ENCODE peak calls at places on chromosome 14, in five cellular contexts. M, U, B, F and A are unnamed samples.

GRCh38 chr14:34098045-34098984 is 147.4 kb upstream of the EGLN3 start:
- DNase-seq in M (no peak), U (peak; percentile 59), B (no peak), F (peak; percentile 56), A (no peak)

GRCh38 chr14:65261425-65261920 is 151.1 kb upstream of the FUT8 start:
- DNase-seq in M (no peak), U (no peak), B (no peak), F (no peak), A (no peak)

GRCh38 chr14:29820785-29821184 is 106.9 kb downstream of the PRKD1 start:
- DNase-seq in M (no peak), U (no peak), B (no peak), F (no peak), A (no peak)

GRCh38 chr14:33679025-33679424 is 271.8 kb downstream of the EGLN3 start:
- DNase-seq in M (no peak), U (no peak), B (no peak), F (no peak), A (no peak)

GRCh38 chr14:38336298-38336697 is 80.4 kb upstream of the CLEC14A start:
- DNase-seq in M (no peak), U (no peak), B (no peak), F (no peak), A (no peak)

GRCh38 chr14:51094282-51094821 is 553 bp downstream of the TRIM9 start:
- DNase-seq in M (no peak), U (no peak), B (no peak), F (peak; percentile 22), A (peak; percentile 32)

GRCh38 chr14:97180304-97181200 is 383.4 kb downstream of the VRK1 start:
- DNase-seq in M (no peak), U (no peak), B (no peak), F (peak; percentile 62), A (no peak)

GRCh38 chr14:52013984-52014600 is 24.7 kb downstream of the RTRAF start:
- DNase-seq in M (no peak), U (no peak), B (no peak), F (peak; percentile 67), A (no peak)

GRCh38 chr14:21711360-21711961 is 37.8 kb upstream of the OR4E1 start:
- DNase-seq in M (no peak), U (peak; percentile 10), B (no peak), F (peak; percentile 46), A (peak; percentile 46)

GRCh38 chr14:61254803-61255526 is 26.2 kb downstream of the TMEM30B start:
- DNase-seq in M (no peak), U (no peak), B (no peak), F (peak; percentile 95), A (no peak)

GRCh38 chr14:47302121-47302520 is 373.3 kb downstream of the MDGA2 start:
- DNase-seq in M (no peak), U (no peak), B (no peak), F (peak; percentile 3), A (no peak)

GRCh38 chr14:61178226-61179060 is 102.7 kb downstream of the TMEM30B start:
- DNase-seq in M (no peak), U (no peak), B (no peak), F (peak; percentile 89), A (peak; percentile 80)

GRCh38 chr14:52769889-52770288 is 21.5 kb downstream of the GNPNAT1 start:
- DNase-seq in M (no peak), U (no peak), B (no peak), F (no peak), A (no peak)

GRCh38 chr14:79732911-79733310 is 478.4 kb downstream of the DIO2 start:
- DNase-seq in M (no peak), U (no peak), B (no peak), F (no peak), A (no peak)

GRCh38 chr14:58278177-58278576 is 20.2 kb upstream of the ARID4A start:
- DNase-seq in M (no peak), U (no peak), B (no peak), F (no peak), A (no peak)

GRCh38 chr14:34214961-34215360 is 247.1 kb downstream of the SPTSSA start:
- DNase-seq in M (no peak), U (no peak), B (no peak), F (no peak), A (no peak)

GRCh38 chr14:106318700-106319099 is 792.3 kb downstream of the TMEM121 start:
- DNase-seq in M (peak; percentile 34), U (no peak), B (no peak), F (no peak), A (peak; percentile 7)

GRCh38 chr14:94282991-94283723 is 9.9 kb downstream of the SERPINA10 start:
- DNase-seq in M (no peak), U (no peak), B (no peak), F (no peak), A (no peak)

GRCh38 chr14:65462411-65462810 is 49.9 kb downstream of the FUT8 start:
- DNase-seq in M (no peak), U (no peak), B (no peak), F (no peak), A (no peak)

GRCh38 chr14:24240110-24240918 is 2.1 kb downstream of the TINF2 start:
- DNase-seq in M (no peak), U (no peak), B (no peak), F (peak; percentile 7), A (no peak)

GRCh38 chr14:56046999-56047398 is 71.2 kb upstream of the PELI2 start:
- DNase-seq in M (no peak), U (no peak), B (no peak), F (no peak), A (no peak)

DNA sequence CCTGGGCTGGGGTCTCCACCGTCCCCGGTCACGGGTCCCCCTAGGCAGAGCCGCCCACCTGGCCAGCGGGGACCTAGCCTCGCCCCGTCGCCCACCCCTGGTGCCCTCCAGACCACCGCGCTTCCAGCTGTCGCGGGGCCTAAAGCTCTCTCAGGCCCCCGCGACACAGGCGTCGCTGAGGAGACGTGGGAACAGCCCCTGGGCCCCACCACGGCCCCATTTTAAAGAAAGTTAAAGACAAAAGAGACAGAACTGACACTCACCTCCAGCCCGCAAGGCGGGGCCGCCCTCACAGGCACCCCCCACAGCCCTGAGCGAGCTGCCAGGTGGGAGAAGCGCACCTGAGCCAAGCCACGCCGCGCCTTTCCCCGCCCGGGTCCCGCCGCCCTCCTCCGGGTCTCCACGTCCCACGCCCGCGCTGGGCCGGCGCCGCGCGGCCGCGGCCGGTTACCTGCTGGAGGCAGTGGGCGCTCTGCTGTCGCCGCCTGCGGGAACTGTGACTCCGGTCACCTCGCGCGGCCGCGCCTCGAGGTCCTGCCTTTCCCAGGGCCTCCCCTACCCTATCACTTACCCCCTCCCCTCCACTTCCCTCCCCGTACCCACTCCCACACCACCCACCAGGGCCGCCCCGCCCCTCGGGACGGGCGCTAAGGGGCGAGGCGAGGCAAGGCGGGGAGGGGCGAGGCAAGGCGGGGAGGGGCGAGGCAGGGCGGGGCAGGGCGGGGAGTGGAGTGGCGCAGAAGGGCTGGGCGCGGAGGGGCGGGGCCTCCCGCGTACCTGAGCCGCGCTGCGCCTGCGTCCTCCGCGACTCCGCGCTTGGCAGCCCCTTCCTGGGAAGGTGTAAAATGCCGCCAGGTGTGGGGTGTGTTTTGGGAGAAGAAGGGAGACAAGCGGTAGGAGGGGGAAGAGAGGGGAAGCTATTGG is 31.2 kb downstream of the TC2N start:
- DNase-seq in M (peak; percentile 86), U (peak; percentile 95), B (peak; percentile 91), F (peak; percentile 93), A (peak; percentile 84)
- H3K27ac ChIP-seq in M (peak overlapping the region; percentile 74), U (peak overlapping the region; percentile 93), B (no peak overlapping the region), F (no peak overlapping the region), A (peak overlapping the region; percentile 68)

GRCh38 chr14:90298230-90298629 is 33.5 kb downstream of the NRDE2 start:
- DNase-seq in M (no peak), U (no peak), B (no peak), F (no peak), A (no peak)

GRCh38 chr14:90293766-90294471 is 37.6 kb downstream of the PSMC1 start:
- DNase-seq in M (no peak), U (no peak), B (no peak), F (no peak), A (no peak)

GRCh38 chr14:90294872-90295271 is 36.9 kb downstream of the NRDE2 start:
- DNase-seq in M (no peak), U (no peak), B (no peak), F (no peak), A (no peak)

GRCh38 chr14:90299408-90299807 is 32.3 kb downstream of the NRDE2 start:
- DNase-seq in M (no peak), U (no peak), B (no peak), F (no peak), A (no peak)

DNA sequence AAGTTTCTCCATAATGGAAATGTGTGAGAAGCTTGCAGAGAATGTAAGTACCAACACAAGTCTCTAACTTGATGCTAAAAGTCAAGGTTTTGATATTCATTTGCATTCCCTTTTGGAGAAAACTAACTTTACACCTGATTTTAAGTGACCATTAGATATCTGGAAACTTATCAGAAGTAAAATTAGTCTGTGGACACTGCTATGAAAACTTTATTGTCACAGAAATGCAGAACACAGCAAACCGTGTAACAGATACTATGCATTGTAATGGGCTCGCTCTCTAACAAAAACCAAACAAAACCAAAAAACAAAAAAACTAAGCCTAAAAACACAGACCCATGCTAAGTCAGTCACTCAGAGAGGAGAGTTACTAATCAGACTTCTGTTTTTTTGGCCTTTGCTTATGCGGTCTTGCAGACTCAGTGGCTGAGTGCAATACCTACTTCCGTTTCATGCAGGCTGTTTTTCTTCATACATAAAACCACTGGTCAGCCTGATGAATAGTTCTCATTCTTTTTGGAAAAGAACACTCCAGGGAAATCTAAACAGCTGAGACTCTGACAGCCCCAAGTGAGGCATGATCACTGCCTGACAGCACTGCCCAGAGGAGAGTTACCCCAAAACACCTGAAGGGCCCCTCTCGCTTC is 35.7 kb downstream of the NRDE2 start:
- DNase-seq in M (no peak), U (no peak), B (no peak), F (no peak), A (no peak)
- H3K36me3 ChIP-seq in M (peaks cover 34% of the 10 kb centered on the region), U (peaks cover 47% of the 10 kb centered on the region), B (peaks cover 13% of the 10 kb centered on the region), F (peaks cover 1% of the 10 kb centered on the region), A (peaks cover 52% of the 10 kb centered on the region)

GRCh38 chr14:104137297-104138097 is 890 bp upstream of the KIF26A start:
- DNase-seq in M (peak; percentile 27), U (peak; percentile 55), B (no peak), F (peak; percentile 92), A (peak; percentile 43)
- H3K4me1 ChIP-seq in M (peaks cover 26% of the 10 kb centered on the region), U (peaks cover 39% of the 10 kb centered on the region), B (no peaks in the 10 kb centered on the region), F (peaks cover 3% of the 10 kb centered on the region), A (peaks cover 21% of the 10 kb centered on the region)

GRCh38 chr14:95469134-95469481 is 47.3 kb downstream of the SYNE3 start:
- DNase-seq in M (no peak), U (no peak), B (no peak), F (no peak), A (no peak)
- H3K27ac ChIP-seq in M (peak overlapping the region; percentile 39), U (no peak overlapping the region), B (no peak overlapping the region), F (no peak overlapping the region), A (peak overlapping the region; percentile 37)

GRCh38 chr14:103169954-103170353 is 46.7 kb downstream of the TNFAIP2 start:
- DNase-seq in M (no peak), U (no peak), B (no peak), F (no peak), A (no peak)
- H3K36me3 ChIP-seq in M (no peaks in the 10 kb centered on the region), U (no peaks in the 10 kb centered on the region), B (no peaks in the 10 kb centered on the region), F (no peaks in the 10 kb centered on the region), A (no peaks in the 10 kb centered on the region)